ENCODE peak calls at places on chromosomes 6 and 20, in seven cellular contexts. K is DND-41, Y is A549, P is mammary epithelial cell, N is MM.1S, H is mesendoderm, A is IMR-90. G is an unnamed sample.

GRCh38 chr6:167345348-167345747 is 20.5 kb downstream of the TTLL2 start:
- DNase-seq in K (no peak), Y (no peak), P (no peak), N (no peak), H (no peak), A (no peak), G (no peak)

GRCh38 chr20:5504061-5504739 is 187.4 kb upstream of the PROKR2 start:
- DNase-seq in K (no peak), Y (no peak), P (no peak), N (no peak), H (no peak), A (no peak), G (no peak)

GRCh38 chr6:52964318-52964717 is 30.8 kb downstream of the GSTA4 start:
- DNase-seq in K (no peak), Y (no peak), P (peak; percentile 8), N (no peak), H (no peak), A (no peak), G (no peak)

GRCh38 chr6:98832282-98833100 is 1.9 kb upstream of the POU3F2 start:
- DNase-seq in K (no peak), Y (no peak), P (peak; percentile 76), N (no peak), H (no peak), A (peak; percentile 74), G (no peak)

GRCh38 chr6:158142789-158143188 is 25.3 kb downstream of the SERAC1 start:
- DNase-seq in K (no peak), Y (no peak), P (peak; percentile 93), N (no peak), H (no peak), A (peak; percentile 88), G (no peak)

GRCh38 chr6:41705996-41706835 is 29.2 kb downstream of the TFEB start:
- DNase-seq in K (no peak), Y (peak; percentile 78), P (peak; percentile 71), N (peak; percentile 56), H (peak; percentile 72), A (peak; percentile 68), G (peak; percentile 96)

GRCh38 chr6:169086020-169086419 is 167.6 kb downstream of the THBS2 start:
- DNase-seq in K (no peak), Y (no peak), P (peak; percentile 56), N (no peak), H (peak; percentile 53), A (no peak), G (no peak)

GRCh38 chr20:3686867-3687321 is 5.1 kb upstream of the ADAM33 start:
- DNase-seq in K (no peak), Y (no peak), P (peak; percentile 51), N (no peak), H (no peak), A (peak; percentile 94), G (no peak)

GRCh38 chr6:13813621-13814175 is 659 bp downstream of the MCUR1 start:
- DNase-seq in K (peak; percentile 74), Y (peak; percentile 48), P (peak; percentile 47), N (no peak), H (peak; percentile 96), A (peak; percentile 50), G (no peak)

GRCh38 chr20:46811328-46812084 is 83.1 kb upstream of the EYA2 start:
- DNase-seq in K (no peak), Y (no peak), P (no peak), N (no peak), H (no peak), A (no peak), G (no peak)

GRCh38 chr20:53294804-53295203 is 298.8 kb downstream of the ZNF217 start:
- DNase-seq in K (no peak), Y (no peak), P (no peak), N (no peak), H (no peak), A (no peak), G (no peak)

GRCh38 chr6:137800749-137801148 is 66.3 kb upstream of the TNFAIP3 start:
- DNase-seq in K (no peak), Y (no peak), P (no peak), N (no peak), H (no peak), A (no peak), G (peak; percentile 2)

GRCh38 chr6:80226156-80226555 is 119.7 kb downstream of the BCKDHB start:
- DNase-seq in K (no peak), Y (no peak), P (no peak), N (no peak), H (no peak), A (no peak), G (no peak)
- H3K4me2 ChIP-seq in K (no peak overlapping the region), Y (no peak overlapping the region), P (no peak overlapping the region), N (no peak overlapping the region), H (no peak overlapping the region), A (no peak overlapping the region), G (no peak overlapping the region)

DNA sequence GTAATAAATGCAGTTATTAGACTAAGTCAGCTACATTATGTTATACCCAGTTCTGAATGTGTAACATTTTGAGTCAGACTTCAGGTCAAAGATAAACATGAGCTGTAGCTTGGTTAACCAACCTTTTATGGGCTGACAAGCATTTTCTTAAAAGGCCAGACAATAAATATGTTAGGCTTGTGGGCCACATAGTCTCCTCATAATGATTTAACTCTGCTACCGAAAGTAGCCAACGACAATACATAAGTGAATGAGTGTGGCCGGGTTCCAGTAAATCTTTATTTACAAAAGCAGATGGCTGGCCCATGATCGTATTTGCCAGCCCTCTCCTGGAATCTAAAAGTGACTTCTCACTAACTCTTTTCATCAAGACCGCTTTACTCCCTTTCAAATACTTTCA is 49.9 kb downstream of the ATG5 start:
- DNase-seq in K (no peak), Y (no peak), P (no peak), N (no peak), H (no peak), A (peak; percentile 71), G (no peak)
- H3K4me2 ChIP-seq in K (no peak overlapping the region), Y (no peak overlapping the region), P (no peak overlapping the region), N (no peak overlapping the region), H (no peak overlapping the region), A (peak overlapping the region; percentile 84), G (no peak overlapping the region)

GRCh38 chr20:20612251-20612650 is 100.2 kb downstream of the RALGAPA2 start:
- DNase-seq in K (no peak), Y (no peak), P (no peak), N (no peak), H (no peak), A (no peak), G (no peak)
- H3K4me2 ChIP-seq in K (no peak overlapping the region), Y (no peak overlapping the region), P (no peak overlapping the region), N (no peak overlapping the region), H (no peak overlapping the region), A (no peak overlapping the region), G (no peak overlapping the region)

GRCh38 chr20:8152183-8152582 is 20.1 kb downstream of the PLCB1 start:
- DNase-seq in K (no peak), Y (no peak), P (no peak), N (no peak), H (no peak), A (peak; percentile 65), G (no peak)
- H3K4me2 ChIP-seq in K (peak overlapping the region; percentile 13), Y (no peak overlapping the region), P (no peak overlapping the region), N (no peak overlapping the region), H (no peak overlapping the region), A (no peak overlapping the region), G (no peak overlapping the region)

DNA sequence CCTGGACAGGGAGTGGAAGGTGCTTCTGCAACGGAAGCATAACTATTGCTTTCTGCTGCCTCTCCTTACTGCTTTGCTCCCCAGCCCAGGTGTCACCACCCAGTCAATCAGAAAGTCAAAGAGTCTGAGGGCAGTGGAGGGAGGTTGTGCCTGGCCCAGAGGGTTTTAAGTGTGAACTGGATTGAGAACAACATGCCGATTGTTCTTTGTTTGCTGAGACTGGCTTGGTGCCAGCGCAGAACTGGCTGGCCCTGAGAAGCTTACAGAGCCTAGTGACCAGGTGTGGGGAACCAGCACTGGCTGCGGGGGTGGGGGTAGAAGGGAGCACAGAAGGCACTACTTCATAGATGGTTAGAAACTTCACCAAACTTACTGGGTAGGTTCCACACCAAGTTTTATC is 31.1 kb upstream of the ENPP4 start:
- DNase-seq in K (no peak), Y (no peak), P (peak; percentile 72), N (no peak), H (no peak), A (no peak), G (no peak)
- H3K4me2 ChIP-seq in K (no peak overlapping the region), Y (no peak overlapping the region), P (peak overlapping the region; percentile 20), N (no peak overlapping the region), H (no peak overlapping the region), A (no peak overlapping the region), G (no peak overlapping the region)

GRCh38 chr6:150622476-150622875 is 22.8 kb downstream of the PLEKHG1 start:
- DNase-seq in K (no peak), Y (no peak), P (no peak), N (no peak), H (no peak), A (no peak), G (no peak)

GRCh38 chr6:150617496-150618460 is 18.1 kb downstream of the PLEKHG1 start:
- DNase-seq in K (no peak), Y (no peak), P (peak; percentile 33), N (no peak), H (no peak), A (no peak), G (no peak)

GRCh38 chr6:150620763-150621162 is 21.1 kb downstream of the PLEKHG1 start:
- DNase-seq in K (no peak), Y (no peak), P (no peak), N (no peak), H (no peak), A (no peak), G (no peak)

GRCh38 chr6:150622941-150623874 is 23.5 kb downstream of the PLEKHG1 start:
- DNase-seq in K (no peak), Y (no peak), P (no peak), N (peak; percentile 67), H (no peak), A (no peak), G (peak; percentile 97)

GRCh38 chr6:150620244-150620643 is 20.6 kb downstream of the PLEKHG1 start:
- DNase-seq in K (no peak), Y (no peak), P (no peak), N (no peak), H (no peak), A (no peak), G (no peak)
- H3K4me2 ChIP-seq in K (no peak overlapping the region), Y (no peak overlapping the region), P (no peak overlapping the region), N (no peak overlapping the region), H (no peak overlapping the region), A (no peak overlapping the region), G (peak overlapping the region; percentile 59)